ENCODE peak calls at places on chromosome 4, in eight cellular contexts. P, E, C, W, V, K, U and O are unnamed samples.

GRCh38 chr4:57018930-57019329 is 40.2 kb downstream of the POLR2B start:
- DNase-seq in P (no peak), E (no peak), C (no peak), W (no peak), V (no peak), K (no peak), U (no peak), O (no peak)

GRCh38 chr4:16667464-16667863 is 231.0 kb downstream of the LDB2 start:
- DNase-seq in P (no peak), E (peak; percentile 80), C (no peak), W (no peak), V (no peak), K (no peak), U (no peak), O (no peak)

GRCh38 chr4:173807347-173807746 is 277.3 kb upstream of the HAND2 start:
- DNase-seq in P (no peak), E (no peak), C (no peak), W (no peak), V (no peak), K (no peak), U (no peak), O (no peak)

GRCh38 chr4:182010876-182011275 is 232.3 kb upstream of the TENM3 start:
- DNase-seq in P (no peak), E (peak; percentile 45), C (no peak), W (no peak), V (no peak), K (no peak), U (no peak), O (no peak)

GRCh38 chr4:30855232-30855631 is 135.1 kb downstream of the PCDH7 start:
- DNase-seq in P (no peak), E (no peak), C (no peak), W (no peak), V (no peak), K (no peak), U (no peak), O (no peak)

GRCh38 chr4:85050736-85051135 is 84.2 kb upstream of the WDFY3 start:
- DNase-seq in P (no peak), E (no peak), C (no peak), W (no peak), V (no peak), K (no peak), U (no peak), O (no peak)

GRCh38 chr4:73998040-73999011 is at the start of gene CXCL5:
- DNase-seq in P (no peak), E (peak; percentile 57), C (peak; percentile 18), W (peak; percentile 72), V (peak; percentile 63), K (peak; percentile 66), U (peak; percentile 26), O (no peak)

GRCh38 chr4:34615315-34615714 is 1629.0 kb downstream of the ARAP2 start:
- DNase-seq in P (no peak), E (no peak), C (no peak), W (no peak), V (no peak), K (no peak), U (no peak), O (no peak)

GRCh38 chr4:148259841-148260240 is 182.4 kb downstream of the NR3C2 start:
- DNase-seq in P (no peak), E (no peak), C (no peak), W (no peak), V (no peak), K (no peak), U (no peak), O (no peak)

GRCh38 chr4:135243960-135244561 is 1042.5 kb upstream of the PABPC4L start:
- DNase-seq in P (no peak), E (peak; percentile 28), C (no peak), W (no peak), V (no peak), K (no peak), U (no peak), O (no peak)

GRCh38 chr4:165738571-165738970 is 134.5 kb upstream of the TLL1 start:
- DNase-seq in P (no peak), E (no peak), C (no peak), W (no peak), V (no peak), K (no peak), U (no peak), O (no peak)

GRCh38 chr4:111020961-111021360 is 398.1 kb upstream of the PITX2 start:
- DNase-seq in P (no peak), E (no peak), C (no peak), W (no peak), V (no peak), K (no peak), U (no peak), O (no peak)

GRCh38 chr4:648579-649292 is 23.4 kb downstream of the PDE6B start:
- DNase-seq in P (no peak), E (no peak), C (no peak), W (no peak), V (peak; percentile 55), K (peak; percentile 43), U (no peak), O (no peak)

GRCh38 chr4:4590496-4590895 is 48.6 kb upstream of the STX18 start:
- DNase-seq in P (no peak), E (peak; percentile 46), C (no peak), W (no peak), V (no peak), K (no peak), U (no peak), O (no peak)

GRCh38 chr4:125590158-125590557 is 275.4 kb downstream of the FAT4 start:
- DNase-seq in P (no peak), E (no peak), C (no peak), W (no peak), V (no peak), K (no peak), U (no peak), O (no peak)

GRCh38 chr4:186557486-186557885 is 2.1 kb upstream of the MTNR1A start:
- DNase-seq in P (no peak), E (peak; percentile 28), C (no peak), W (no peak), V (peak; percentile 15), K (no peak), U (no peak), O (no peak)

GRCh38 chr4:6885953-6886557 is 23.6 kb upstream of the TBC1D14 start:
- DNase-seq in P (no peak), E (peak; percentile 61), C (peak; percentile 58), W (peak; percentile 75), V (no peak), K (peak; percentile 83), U (no peak), O (peak; percentile 94)

GRCh38 chr4:67288964-67289363 is 256.3 kb downstream of the CENPC start:
- DNase-seq in P (no peak), E (peak; percentile 3), C (no peak), W (no peak), V (peak; percentile 62), K (no peak), U (peak; percentile 30), O (no peak)

GRCh38 chr4:107705742-107706556 is 14.1 kb downstream of the PAPSS1 start:
- DNase-seq in P (no peak), E (no peak), C (no peak), W (no peak), V (no peak), K (no peak), U (no peak), O (no peak)

GRCh38 chr4:2910409-2910808 is 52.8 kb downstream of the NOP14 start:
- DNase-seq in P (no peak), E (no peak), C (no peak), W (no peak), V (no peak), K (no peak), U (no peak), O (no peak)

GRCh38 chr4:152161676-152162330 is 374.1 kb downstream of the FBXW7 start:
- DNase-seq in P (no peak), E (no peak), C (no peak), W (no peak), V (no peak), K (no peak), U (no peak), O (no peak)

GRCh38 chr4:1871471-1872021 is 353 bp downstream of the NSD2 start:
- DNase-seq in P (no peak), E (no peak), C (peak; percentile 16), W (peak; percentile 39), V (no peak), K (no peak), U (peak; percentile 47), O (no peak)

GRCh38 chr4:76307670-76308014 is 1.1 kb downstream of the STBD1 start:
- DNase-seq in P (no peak), E (no peak), C (peak; percentile 54), W (no peak), V (no peak), K (no peak), U (no peak), O (no peak)

GRCh38 chr4:1416948-1417260 is 10.7 kb upstream of the NKX1-1 start:
- DNase-seq in P (no peak), E (no peak), C (no peak), W (peak; percentile 13), V (no peak), K (peak; percentile 28), U (no peak), O (no peak)

GRCh38 chr4:88793473-88793872 is 95.8 kb upstream of the NAP1L5 start:
- DNase-seq in P (no peak), E (no peak), C (no peak), W (no peak), V (no peak), K (no peak), U (no peak), O (no peak)

GRCh38 chr4:55312491-55313101 is 33.4 kb upstream of the SRD5A3 start:
- DNase-seq in P (peak; percentile 3), E (peak; percentile 45), C (peak; percentile 59), W (no peak), V (peak; percentile 5), K (no peak), U (peak; percentile 4), O (no peak)

GRCh38 chr4:8322794-8323704 is 53.5 kb downstream of the HTRA3 start:
- DNase-seq in P (no peak), E (no peak), C (no peak), W (peak; percentile 4), V (no peak), K (peak; percentile 10), U (no peak), O (peak; percentile 28)

GRCh38 chr4:41934813-41935651 is at the start of gene TMEM33:
- DNase-seq in P (peak; percentile 68), E (peak; percentile 85), C (peak; percentile 90), W (peak; percentile 88), V (peak; percentile 70), K (peak; percentile 91), U (peak; percentile 63), O (peak; percentile 85)
- TF ChIP-seq CTCF in P (peak; percentile 16), E (no peak), C (no peak), W (peak; percentile 18), V (no peak), K (peak; percentile 7), U (peak; percentile 48), O (no peak)

GRCh38 chr4:177339794-177340374 is 30.2 kb downstream of the NEIL3 start:
- DNase-seq in P (no peak), E (peak; percentile 53), C (no peak), W (no peak), V (no peak), K (no peak), U (no peak), O (no peak)
- TF ChIP-seq CTCF in P (peak; percentile 66), E (peak; percentile 65), C (peak; percentile 56), W (peak; percentile 53), V (peak; percentile 56), K (peak; percentile 60), U (peak; percentile 72), O (peak; percentile 75)

GRCh38 chr4:168995537-168996295 is 14.3 kb downstream of the CBR4 start:
- DNase-seq in P (no peak), E (peak; percentile 17), C (no peak), W (no peak), V (no peak), K (no peak), U (no peak), O (no peak)
- TF ChIP-seq CTCF in P (no peak), E (peak; percentile 15), C (peak; percentile 32), W (no peak), V (peak; percentile 12), K (no peak), U (peak; percentile 51), O (no peak)

GRCh38 chr4:153831236-153831635 is 42.4 kb upstream of the SFRP2 start:
- DNase-seq in P (no peak), E (no peak), C (no peak), W (no peak), V (no peak), K (no peak), U (no peak), O (no peak)
- TF ChIP-seq CTCF in P (no peak), E (no peak), C (no peak), W (no peak), V (no peak), K (no peak), U (no peak), O (no peak)